ENCODE peak calls at places on chromosome 18, in ten cellular contexts. J, I, D, L, K, O, W, G, S and F are unnamed samples.

GRCh38 chr18:53682796-53683195 is 541.7 kb downstream of the MBD2 start:
- DNase-seq in J (no peak), I (no peak), D (no peak), L (no peak), K (no peak), O (no peak), W (no peak), G (no peak), S (no peak), F (no peak)

GRCh38 chr18:50334546-50335152 is 40.2 kb upstream of the SKA1 start:
- DNase-seq in J (no peak), I (no peak), D (no peak), L (peak; percentile 49), K (no peak), O (no peak), W (no peak), G (no peak), S (no peak), F (no peak)

GRCh38 chr18:32722279-32722678 is 50.5 kb downstream of the KLHL14 start:
- DNase-seq in J (no peak), I (no peak), D (no peak), L (no peak), K (no peak), O (no peak), W (no peak), G (no peak), S (no peak), F (no peak)

GRCh38 chr18:59701272-59701671 is 4.0 kb upstream of the CCBE1 start:
- DNase-seq in J (no peak), I (no peak), D (no peak), L (no peak), K (no peak), O (no peak), W (no peak), G (no peak), S (no peak), F (no peak)

GRCh38 chr18:26342646-26343045 is 116.4 kb downstream of the TAF4B start:
- DNase-seq in J (no peak), I (no peak), D (no peak), L (no peak), K (no peak), O (no peak), W (no peak), G (peak; percentile 68), S (no peak), F (no peak)

GRCh38 chr18:78768655-78769501 is 210.7 kb upstream of the SALL3 start:
- DNase-seq in J (no peak), I (no peak), D (no peak), L (no peak), K (peak; percentile 18), O (no peak), W (no peak), G (no peak), S (no peak), F (no peak)

GRCh38 chr18:42426496-42427015 is 471.5 kb downstream of the PIK3C3 start:
- DNase-seq in J (no peak), I (no peak), D (no peak), L (no peak), K (no peak), O (no peak), W (no peak), G (no peak), S (no peak), F (no peak)

GRCh38 chr18:46331316-46331715 is 227.1 kb downstream of the HAUS1 start:
- DNase-seq in J (no peak), I (no peak), D (no peak), L (no peak), K (no peak), O (no peak), W (no peak), G (no peak), S (no peak), F (no peak)

GRCh38 chr18:37660658-37661057 is 95.1 kb upstream of the CELF4 start:
- DNase-seq in J (no peak), I (no peak), D (no peak), L (no peak), K (no peak), O (no peak), W (no peak), G (no peak), S (no peak), F (no peak)

GRCh38 chr18:36769611-36770314 is 59.0 kb downstream of the TPGS2 start:
- DNase-seq in J (peak; percentile 46), I (no peak), D (peak; percentile 79), L (no peak), K (peak; percentile 23), O (no peak), W (no peak), G (no peak), S (no peak), F (no peak)

GRCh38 chr18:47574966-47575365 is 323.5 kb upstream of the SKOR2 start:
- DNase-seq in J (no peak), I (no peak), D (no peak), L (no peak), K (no peak), O (no peak), W (no peak), G (no peak), S (no peak), F (no peak)

GRCh38 chr18:59042477-59042842 is 97.2 kb upstream of the SEC11C start:
- DNase-seq in J (no peak), I (no peak), D (no peak), L (no peak), K (no peak), O (no peak), W (no peak), G (peak; percentile 32), S (no peak), F (no peak)

DNA sequence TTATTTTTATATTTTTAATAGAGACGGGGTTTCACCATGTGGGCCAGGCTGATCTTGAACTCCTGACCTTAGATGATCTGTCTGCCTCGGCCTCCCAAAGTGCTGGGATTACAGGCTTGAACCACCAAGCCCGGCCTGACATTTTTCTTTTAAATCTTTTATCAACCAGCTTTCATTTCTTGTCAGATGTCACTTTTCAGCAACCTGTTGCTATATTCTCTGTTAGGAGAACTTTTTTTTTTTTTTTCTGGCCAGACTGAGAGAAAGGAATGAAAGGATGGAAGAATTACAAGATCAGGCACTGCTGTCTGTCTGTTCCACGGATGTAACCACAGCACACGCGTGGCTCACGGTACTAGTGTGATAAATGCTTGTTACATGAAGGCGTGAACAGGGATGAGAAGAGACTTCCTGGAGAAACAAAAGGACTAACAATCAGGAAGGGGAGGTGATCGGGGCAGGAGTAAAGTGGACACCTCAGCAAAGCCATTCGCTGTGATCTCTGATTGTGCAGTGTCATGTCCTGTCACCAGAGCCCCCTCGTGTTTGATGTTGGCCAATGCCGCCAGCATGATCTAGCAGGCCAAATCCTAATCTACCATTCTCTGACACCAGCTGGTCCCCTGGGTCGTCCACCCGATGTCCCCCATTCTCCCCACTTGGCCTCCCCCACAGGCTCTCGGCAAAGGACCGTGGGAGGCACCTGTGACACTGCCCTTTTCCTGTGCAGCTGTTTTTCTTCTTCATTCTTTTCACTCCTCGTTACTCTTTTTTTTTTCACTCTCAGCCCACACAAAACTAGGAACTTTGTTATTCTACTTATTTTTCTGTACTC is 146.6 kb downstream of the TGIF1 start:
- DNase-seq in J (peak; percentile 27), I (no peak), D (peak; percentile 63), L (peak; percentile 45), K (peak; percentile 77), O (peak; percentile 72), W (no peak), G (peak; percentile 44), S (peak; percentile 34), F (peak; percentile 78)
- TF ChIP-seq CTCF in J (peak; percentile 42), I (no peak), D (no peak), L (peak; percentile 74), K (no peak), O (peak; percentile 31), W (no peak), G (peak; percentile 35), S (no peak), F (no peak)

GRCh38 chr18:63747006-63747405 is 28.2 kb upstream of the SERPINB7 start:
- DNase-seq in J (no peak), I (no peak), D (no peak), L (no peak), K (no peak), O (no peak), W (no peak), G (no peak), S (no peak), F (no peak)

GRCh38 chr18:63736856-63737255 is 34.1 kb downstream of the SERPINB11 start:
- DNase-seq in J (no peak), I (no peak), D (no peak), L (no peak), K (no peak), O (no peak), W (no peak), G (peak; percentile 88), S (no peak), F (no peak)

DNA sequence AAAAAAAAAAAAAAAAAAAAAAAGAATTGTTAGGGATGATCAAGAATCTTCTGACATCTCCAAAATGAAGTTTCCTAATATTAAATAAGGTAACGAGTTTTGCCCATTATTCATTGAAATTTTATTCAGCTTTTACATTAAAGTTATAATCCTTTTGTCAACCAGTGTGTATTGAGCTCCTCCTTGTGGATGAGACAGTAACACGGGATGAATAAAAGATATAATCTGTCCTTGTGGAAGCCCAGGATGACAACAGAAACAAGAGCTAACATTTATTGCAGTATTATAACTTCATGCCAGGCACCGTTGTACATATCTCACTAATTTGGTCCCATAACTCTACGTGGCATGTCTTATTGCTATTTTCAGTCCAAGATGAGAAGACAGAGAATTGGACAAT is 33.4 kb upstream of the SERPINB7 start:
- DNase-seq in J (no peak), I (no peak), D (no peak), L (no peak), K (no peak), O (no peak), W (no peak), G (peak; percentile 56), S (no peak), F (no peak)
- TF ChIP-seq CTCF in J (no peak), I (no peak), D (no peak), L (no peak), K (no peak), O (no peak), W (no peak), G (peak; percentile 55), S (no peak), F (peak; percentile 22)

GRCh38 chr18:39571511-39571910 is 2005.9 kb upstream of the CELF4 start:
- DNase-seq in J (no peak), I (no peak), D (no peak), L (no peak), K (peak; percentile 6), O (no peak), W (no peak), G (peak; percentile 20), S (no peak), F (no peak)
- TF ChIP-seq CTCF in J (peak; percentile 16), I (no peak), D (no peak), L (peak; percentile 22), K (no peak), O (peak; percentile 52), W (peak; percentile 76), G (peak; percentile 38), S (no peak), F (peak; percentile 17)

GRCh38 chr18:22999212-22999611 is 66.1 kb downstream of the RBBP8 start:
- DNase-seq in J (no peak), I (no peak), D (no peak), L (no peak), K (no peak), O (no peak), W (no peak), G (no peak), S (no peak), F (no peak)
- TF ChIP-seq CTCF in J (no peak), I (no peak), D (no peak), L (no peak), K (no peak), O (no peak), W (no peak), G (no peak), S (no peak), F (no peak)